ENCODE peak calls at places on chromosomes 13 and 19, in ten cellular contexts. C is HCT116; R is Karpas-422; F is PC-3; Q is fibroblast of lung; I is tibial nerve; E is naive thymus-derived CD4-positive, alpha-beta T cell; S is Peyer's patch; J is H1; Z is lung. B is an unnamed sample.

GRCh38 chr19:42601811-42602443 is 7.2 kb upstream of the CEACAM8 start:
- DNase-seq in C (no peak), R (peak; percentile 66), F (peak; percentile 44), Q (peak; percentile 22), I (no peak), E (no peak), S (no peak), J (no peak), Z (no peak), B (no peak)

GRCh38 chr13:81760316-81760715 is 1419.4 kb upstream of the SPRY2 start:
- DNase-seq in C (no peak), R (no peak), F (peak; percentile 35), Q (no peak), I (no peak), E (no peak), S (no peak), J (no peak), Z (no peak), B (no peak)

GRCh38 chr19:54644056-54644455 is 13.8 kb downstream of the LILRB1 start:
- DNase-seq in C (no peak), R (no peak), F (no peak), Q (no peak), I (peak; percentile 24), E (no peak), S (no peak), J (no peak), Z (peak; percentile 43), B (peak; percentile 32)

GRCh38 chr19:2266183-2266993 is 10.2 kb upstream of the JSRP1 start:
- DNase-seq in C (no peak), R (peak; percentile 91), F (peak; percentile 39), Q (peak; percentile 71), I (peak; percentile 80), E (no peak), S (peak; percentile 85), J (no peak), Z (peak; percentile 83), B (peak; percentile 93)

GRCh38 chr13:110306340-110306959 is 507 bp downstream of the COL4A1 start:
- DNase-seq in C (no peak), R (no peak), F (no peak), Q (peak; percentile 57), I (no peak), E (no peak), S (no peak), J (no peak), Z (no peak), B (no peak)

GRCh38 chr13:110503037-110503901 is 58.3 kb downstream of the RAB20 start:
- DNase-seq in C (no peak), R (peak; percentile 74), F (no peak), Q (no peak), I (no peak), E (no peak), S (no peak), J (no peak), Z (no peak), B (no peak)

GRCh38 chr19:47122359-47123335 is 8.0 kb upstream of the SAE1 start:
- DNase-seq in C (no peak), R (no peak), F (peak; percentile 69), Q (peak; percentile 87), I (no peak), E (no peak), S (no peak), J (no peak), Z (no peak), B (no peak)

GRCh38 chr13:28817204-28817603 is 2.9 kb upstream of the MTUS2 start:
- DNase-seq in C (no peak), R (no peak), F (no peak), Q (no peak), I (no peak), E (no peak), S (no peak), J (no peak), Z (no peak), B (no peak)

GRCh38 chr13:26721251-26721939 is 39.2 kb downstream of the GPR12 start:
- DNase-seq in C (no peak), R (no peak), F (no peak), Q (no peak), I (no peak), E (no peak), S (no peak), J (no peak), Z (no peak), B (peak; percentile 28)

GRCh38 chr19:42286349-42287016 is 15.4 kb upstream of the PRR19 start:
- DNase-seq in C (no peak), R (peak; percentile 61), F (no peak), Q (peak; percentile 42), I (no peak), E (no peak), S (no peak), J (no peak), Z (no peak), B (no peak)

GRCh38 chr13:79246575-79246949 is 159.5 kb downstream of the RBM26 start:
- DNase-seq in C (no peak), R (peak; percentile 57), F (peak; percentile 18), Q (no peak), I (no peak), E (no peak), S (no peak), J (no peak), Z (no peak), B (no peak)

GRCh38 chr13:30274083-30274482 is 33.3 kb downstream of the KATNAL1 start:
- DNase-seq in C (no peak), R (no peak), F (no peak), Q (no peak), I (no peak), E (no peak), S (no peak), J (no peak), Z (no peak), B (no peak)

DNA sequence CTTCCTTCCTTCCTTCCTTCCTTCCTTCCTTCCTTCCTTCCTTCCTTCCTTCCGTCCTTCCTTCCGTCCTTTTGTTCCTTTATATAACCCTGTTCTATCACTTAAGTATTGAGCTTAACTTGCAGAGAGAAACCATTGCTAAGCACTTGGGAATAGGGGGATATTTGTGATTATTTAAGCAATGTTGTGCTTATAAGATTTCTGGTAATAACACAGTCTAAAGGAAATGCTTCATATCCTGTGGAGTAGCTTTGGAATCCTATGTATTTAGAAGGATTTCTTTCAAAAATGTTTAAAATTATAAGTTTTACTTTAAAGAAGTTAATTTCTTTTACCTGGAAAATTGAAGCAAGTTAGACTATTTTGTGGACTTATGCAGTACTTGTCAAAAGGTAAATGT is 209.8 kb downstream of the PCCA start:
- DNase-seq in C (no peak), R (no peak), F (no peak), Q (no peak), I (no peak), E (no peak), S (no peak), J (no peak), Z (no peak), B (no peak)
- H3K4me3 ChIP-seq in C (no peak overlapping the region), R (no peak overlapping the region), F (no peak overlapping the region), Q (no peak overlapping the region), I (no peak overlapping the region), E (no peak overlapping the region), S (no peak overlapping the region), J (no peak overlapping the region), Z (no peak overlapping the region), B (no peak overlapping the region)

GRCh38 chr19:50315773-50316448 is 13.3 kb downstream of the KCNC3 start:
- DNase-seq in C (no peak), R (peak; percentile 76), F (no peak), Q (no peak), I (no peak), E (no peak), S (peak; percentile 42), J (no peak), Z (no peak), B (no peak)
- H3K4me3 ChIP-seq in C (no peak overlapping the region), R (peak overlapping the region; percentile 53), F (peak overlapping the region; percentile 36), Q (no peak overlapping the region), I (no peak overlapping the region), E (peak overlapping the region; percentile 22), S (no peak overlapping the region), J (peak overlapping the region; percentile 70), Z (no peak overlapping the region), B (no peak overlapping the region)

GRCh38 chr13:32036131-32036695 is 4.6 kb downstream of the FRY start:
- DNase-seq in C (no peak), R (no peak), F (no peak), Q (no peak), I (peak; percentile 23), E (no peak), S (no peak), J (no peak), Z (no peak), B (peak; percentile 27)
- H3K4me3 ChIP-seq in C (no peak overlapping the region), R (no peak overlapping the region), F (no peak overlapping the region), Q (no peak overlapping the region), I (no peak overlapping the region), E (no peak overlapping the region), S (no peak overlapping the region), J (no peak overlapping the region), Z (no peak overlapping the region), B (no peak overlapping the region)

DNA sequence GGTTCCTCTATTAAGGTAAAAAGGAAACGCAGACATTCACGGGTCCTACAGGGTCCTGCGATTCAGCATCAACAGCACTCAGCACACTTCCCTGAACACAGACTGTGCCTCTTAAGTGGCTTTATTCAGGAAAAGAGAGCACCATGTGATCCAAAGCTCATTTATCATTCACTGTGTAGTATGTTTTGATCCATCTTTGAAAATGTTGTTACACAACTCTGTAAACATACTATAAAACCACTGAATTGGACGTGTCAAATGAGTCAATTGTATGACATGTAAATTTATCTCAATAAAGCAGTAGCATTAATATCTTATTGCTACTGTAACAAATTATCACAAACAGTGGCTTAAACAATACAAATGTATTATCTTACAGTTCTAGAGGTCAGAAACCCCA is 33.6 kb downstream of the CRYL1 start:
- DNase-seq in C (no peak), R (no peak), F (peak; percentile 10), Q (peak; percentile 14), I (no peak), E (no peak), S (no peak), J (no peak), Z (no peak), B (no peak)
- H3K4me3 ChIP-seq in C (no peak overlapping the region), R (no peak overlapping the region), F (no peak overlapping the region), Q (no peak overlapping the region), I (no peak overlapping the region), E (no peak overlapping the region), S (no peak overlapping the region), J (no peak overlapping the region), Z (no peak overlapping the region), B (no peak overlapping the region)

GRCh38 chr19:750640-751423 is at the start of gene MISP:
- DNase-seq in C (no peak), R (no peak), F (peak; percentile 84), Q (no peak), I (no peak), E (no peak), S (peak; percentile 98), J (no peak), Z (peak; percentile 52), B (peak; percentile 95)
- H3K4me3 ChIP-seq in C (peak within 1 kb of the TSS; percentile 74), R (no peak within 1 kb of the TSS), F (peak within 1 kb of the TSS; percentile 88), Q (no peak within 1 kb of the TSS), I (no peak within 1 kb of the TSS), E (no peak within 1 kb of the TSS), S (peak within 1 kb of the TSS; percentile 63), J (no peak within 1 kb of the TSS), Z (no peak within 1 kb of the TSS), B (peak within 1 kb of the TSS; percentile 9)

GRCh38 chr13:45820106-45820838 is 31.3 kb downstream of the SIAH3 start:
- DNase-seq in C (no peak), R (no peak), F (no peak), Q (no peak), I (no peak), E (no peak), S (no peak), J (no peak), Z (no peak), B (no peak)
- H3K4me3 ChIP-seq in C (no peak overlapping the region), R (no peak overlapping the region), F (no peak overlapping the region), Q (no peak overlapping the region), I (no peak overlapping the region), E (no peak overlapping the region), S (no peak overlapping the region), J (no peak overlapping the region), Z (no peak overlapping the region), B (no peak overlapping the region)